ENCODE peak calls at places on chromosome 12, in eight cellular contexts. M is uterus, P is stomach, J is keratinocyte, X is tibial artery, E is IMR-90, B is Peyer's patch, W is breast epithelium. U is an unnamed sample.
A peak's percentile ranks its signal among the peaks of the same experiment; 100 is the strongest.

GRCh38 chr12:65535951-65536350 is 257.5 kb downstream of the MSRB3 start:
- DNase-seq in J (no peak), B (no peak), E (peak; percentile 42), X (no peak), M (no peak), P (no peak), W (no peak), U (no peak)

GRCh38 chr12:75634244-75635222 is 123.1 kb upstream of the KRR1 start:
- DNase-seq in P (no peak), J (no peak), X (no peak), B (no peak), E (no peak), M (no peak), W (no peak), U (no peak)

GRCh38 chr12:126510630-126511029 is 1445.4 kb downstream of the AACS start:
- DNase-seq in B (no peak), J (no peak), P (no peak), W (no peak), M (no peak), X (no peak), E (no peak), U (no peak)

GRCh38 chr12:91077228-91077954 is 19.6 kb upstream of the KERA start:
- DNase-seq in W (no peak), X (no peak), J (no peak), E (no peak), M (no peak), B (no peak), P (no peak), U (no peak)

GRCh38 chr12:109250523-109250922 is 58.6 kb downstream of the FOXN4 start:
- DNase-seq in J (no peak), P (no peak), B (no peak), W (no peak), X (no peak), E (peak; percentile 1), M (no peak), U (no peak)

GRCh38 chr12:14954269-14954668 is 7.1 kb downstream of the ARHGDIB start:
- DNase-seq in M (no peak), E (no peak), P (no peak), B (no peak), W (no peak), J (no peak), X (no peak), U (no peak)

GRCh38 chr12:47835017-47835830 is 15.5 kb upstream of the HDAC7 start:
- DNase-seq in J (no peak), E (no peak), X (no peak), P (no peak), W (no peak), B (no peak), M (no peak), U (no peak)

GRCh38 chr12:131826064-131826928 is 1.9 kb upstream of the MMP17 start:
- DNase-seq in B (no peak), E (no peak), X (no peak), W (no peak), J (no peak), M (no peak), P (no peak), U (peak; percentile 62)

GRCh38 chr12:94779520-94779919 is 129.2 kb upstream of the TMCC3 start:
- DNase-seq in X (no peak), J (no peak), M (no peak), P (no peak), B (no peak), E (peak; percentile 26), W (no peak), U (no peak)

GRCh38 chr12:76571256-76571655 is 11.7 kb upstream of the OSBPL8 start:
- DNase-seq in B (no peak), W (no peak), P (no peak), J (no peak), M (no peak), E (peak; percentile 42), X (no peak), U (no peak)

GRCh38 chr12:15278816-15279658 is 43.3 kb upstream of the PTPRO start:
- DNase-seq in X (peak; percentile 83), W (peak; percentile 61), E (peak; percentile 3), M (peak; percentile 78), J (peak; percentile 63), P (peak; percentile 94), B (peak; percentile 50), U (peak; percentile 82)

GRCh38 chr12:27523305-27523641 is 733 bp upstream of the PPFIBP1 start:
- DNase-seq in B (no peak), M (no peak), X (no peak), J (no peak), W (no peak), E (no peak), P (no peak), U (no peak)

GRCh38 chr12:122917508-122918227 is 21.7 kb upstream of the VPS37B start:
- DNase-seq in X (no peak), E (peak; percentile 73), W (peak; percentile 77), B (peak; percentile 79), P (peak; percentile 78), M (no peak), J (no peak), U (no peak)

GRCh38 chr12:119956047-119956446 is 33.0 kb upstream of the BICDL1 start:
- DNase-seq in B (no peak), P (no peak), J (no peak), E (no peak), W (no peak), X (no peak), M (no peak), U (no peak)

GRCh38 chr12:124466200-124467128 is 100.9 kb downstream of the NCOR2 start:
- DNase-seq in J (no peak), P (peak; percentile 57), B (peak; percentile 65), E (peak; percentile 16), X (no peak), M (no peak), W (no peak), U (no peak)

GRCh38 chr12:26319511-26319910 is 124.1 kb downstream of the SSPN start:
- DNase-seq in P (no peak), W (peak; percentile 63), J (no peak), E (peak; percentile 94), M (peak; percentile 61), X (peak; percentile 46), B (no peak), U (peak; percentile 78)

GRCh38 chr12:121898287-121898686 is 9.7 kb downstream of the PSMD9 start:
- DNase-seq in X (no peak), E (no peak), B (no peak), M (no peak), J (no peak), W (no peak), P (no peak), U (no peak)

GRCh38 chr12:33546004-33546403 is 106.4 kb upstream of the SYT10 start:
- DNase-seq in M (no peak), P (no peak), B (no peak), W (no peak), J (no peak), E (no peak), X (no peak), U (no peak)

GRCh38 chr12:124660846-124661245 is 93.4 kb upstream of the NCOR2 start:
- DNase-seq in W (no peak), X (no peak), J (no peak), P (no peak), B (no peak), E (no peak), M (no peak), U (no peak)

GRCh38 chr12:111353603-111354295 is 15.1 kb downstream of the PHETA1 start:
- DNase-seq in X (no peak), P (no peak), M (no peak), E (no peak), W (no peak), J (no peak), B (no peak), U (no peak)
- TF ChIP-seq CTCF in X (no peak), P (no peak), M (no peak), E (no peak), W (no peak), J (no peak), B (no peak), U (no peak)

GRCh38 chr12:12518464-12518845 is 44.2 kb downstream of the DUSP16 start:
- DNase-seq in E (no peak), B (no peak), X (no peak), W (no peak), J (no peak), P (no peak), M (no peak), U (no peak)
- H3K4me1 ChIP-seq in E (peaks cover 3% of the 10 kb centered on the region), B (no peaks in the 10 kb centered on the region), X (peaks cover 13% of the 10 kb centered on the region), W (no peaks in the 10 kb centered on the region), J (no peaks in the 10 kb centered on the region), P (peaks cover 8% of the 10 kb centered on the region), M (no peaks in the 10 kb centered on the region), U (no peaks in the 10 kb centered on the region)

GRCh38 chr12:69633061-69633460 is 22.4 kb upstream of the LRRC10 start:
- DNase-seq in E (no peak), M (no peak), B (no peak), X (no peak), P (no peak), J (no peak), W (no peak), U (no peak)

GRCh38 chr12:69630191-69630590 is 19.5 kb upstream of the LRRC10 start:
- DNase-seq in M (no peak), X (no peak), J (no peak), P (no peak), E (no peak), W (no peak), B (no peak), U (no peak)
- TF ChIP-seq CTCF in M (no peak), X (no peak), J (peak; percentile 60), P (no peak), E (peak; percentile 22), W (no peak), B (no peak), U (no peak)

GRCh38 chr12:50518129-50518528 is 13.3 kb downstream of the DIP2B start:
- DNase-seq in M (no peak), E (no peak), W (no peak), P (no peak), J (no peak), X (no peak), B (no peak), U (no peak)
- H3K4me1 ChIP-seq in M (no peaks in the 10 kb centered on the region), E (peaks cover 13% of the 10 kb centered on the region), W (no peaks in the 10 kb centered on the region), P (peaks cover 29% of the 10 kb centered on the region), J (peaks cover 13% of the 10 kb centered on the region), X (no peaks in the 10 kb centered on the region), B (peaks cover 27% of the 10 kb centered on the region), U (peaks cover 49% of the 10 kb centered on the region)

DNA sequence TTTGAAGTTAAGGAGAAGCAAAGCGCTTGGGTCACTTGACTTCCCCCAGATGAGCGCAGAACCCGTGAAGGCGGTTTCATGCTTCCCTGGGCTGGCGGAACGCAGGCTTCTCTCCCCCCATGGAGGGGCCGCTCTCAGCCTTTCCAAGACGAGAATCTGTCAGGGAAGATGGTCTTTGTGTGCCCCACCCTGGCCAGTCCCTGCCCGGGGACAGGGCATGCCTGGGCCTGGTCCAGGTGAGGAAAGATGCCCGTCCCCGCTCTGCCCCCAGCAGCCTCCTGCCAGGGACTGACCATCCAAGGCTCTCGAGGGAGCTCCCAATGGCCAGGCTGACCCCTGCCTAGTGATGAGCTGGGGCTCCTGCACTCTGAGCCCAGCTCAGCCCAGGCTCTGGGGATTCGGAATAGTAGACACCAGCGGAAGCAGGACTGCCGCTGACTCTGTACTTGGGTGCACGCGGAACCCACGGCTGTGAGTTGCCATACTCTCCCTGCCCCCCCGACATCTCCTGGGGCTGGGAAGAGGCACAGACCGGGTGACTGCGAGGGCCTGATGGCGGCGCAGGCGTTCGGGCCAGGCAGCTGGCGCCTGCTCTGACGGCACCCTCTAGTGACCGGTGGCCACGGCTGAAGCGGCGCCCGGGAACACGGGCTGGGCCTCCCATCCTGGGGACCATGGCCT is 142.2 kb upstream of the FKBP4 start:
- DNase-seq in X (peak; percentile 13), J (no peak), E (no peak), W (no peak), M (peak; percentile 10), P (no peak), B (no peak), U (no peak)
- TF ChIP-seq CTCF in X (no peak), J (peak; percentile 3), E (peak; percentile 7), W (no peak), M (no peak), P (no peak), B (no peak), U (no peak)

U was measured in suprapubic skin.